ENCODE peak calls at places on chromosomes 4 and X, in eight cellular contexts. One of them, this sample, is unnamed.

GRCh38 chr4:5780831-5781480 is 70.0 kb downstream of the EVC start:
- DNase-seq in type B pancreatic cell: peak
- DNase-seq in nephron progenitor cell: no peak
- DNase-seq in mammary epithelial cell: no peak
- DNase-seq in OCI-LY7: no peak
- DNase-seq in WTC11: no peak
- DNase-seq in tibial artery: no peak
- DNase-seq in natural killer cell: no peak
- DNase-seq in this sample: no peak

GRCh38 chr4:132344924-132345828 is 803.9 kb upstream of the PCDH10 start:
- DNase-seq in type B pancreatic cell: no peak
- DNase-seq in nephron progenitor cell: no peak
- DNase-seq in mammary epithelial cell: no peak
- DNase-seq in OCI-LY7: no peak
- DNase-seq in WTC11: peak
- DNase-seq in tibial artery: no peak
- DNase-seq in natural killer cell: no peak
- DNase-seq in this sample: no peak

GRCh38 chr4:110484767-110485166 is 8.8 kb downstream of the ENPEP start:
- DNase-seq in type B pancreatic cell: no peak
- DNase-seq in nephron progenitor cell: no peak
- DNase-seq in mammary epithelial cell: peak
- DNase-seq in OCI-LY7: no peak
- DNase-seq in WTC11: no peak
- DNase-seq in tibial artery: no peak
- DNase-seq in natural killer cell: no peak
- DNase-seq in this sample: no peak

GRCh38 chr4:186829740-186830449 is 106.2 kb upstream of the FAT1 start:
- DNase-seq in type B pancreatic cell: no peak
- DNase-seq in nephron progenitor cell: no peak
- DNase-seq in mammary epithelial cell: no peak
- DNase-seq in OCI-LY7: no peak
- DNase-seq in WTC11: no peak
- DNase-seq in tibial artery: no peak
- DNase-seq in natural killer cell: no peak
- DNase-seq in this sample: no peak

GRCh38 chr4:102675142-102675541 is 85.6 kb downstream of the MANBA start:
- DNase-seq in type B pancreatic cell: no peak
- DNase-seq in nephron progenitor cell: no peak
- DNase-seq in mammary epithelial cell: no peak
- DNase-seq in OCI-LY7: no peak
- DNase-seq in WTC11: no peak
- DNase-seq in tibial artery: no peak
- DNase-seq in natural killer cell: no peak
- DNase-seq in this sample: no peak

GRCh38 chr4:17236686-17237085 is 275.2 kb downstream of the QDPR start:
- DNase-seq in type B pancreatic cell: no peak
- DNase-seq in nephron progenitor cell: no peak
- DNase-seq in mammary epithelial cell: no peak
- DNase-seq in OCI-LY7: no peak
- DNase-seq in WTC11: no peak
- DNase-seq in tibial artery: no peak
- DNase-seq in natural killer cell: no peak
- DNase-seq in this sample: no peak

GRCh38 chrX:46208225-46208854 is 336.9 kb downstream of the ZNF674 start:
- DNase-seq in type B pancreatic cell: no peak
- DNase-seq in nephron progenitor cell: no peak
- DNase-seq in mammary epithelial cell: peak
- DNase-seq in OCI-LY7: no peak
- DNase-seq in WTC11: no peak
- DNase-seq in tibial artery: no peak
- DNase-seq in natural killer cell: no peak
- DNase-seq in this sample: no peak

GRCh38 chrX:9873360-9873759 is 87.1 kb downstream of the SHROOM2 start:
- DNase-seq in type B pancreatic cell: no peak
- DNase-seq in nephron progenitor cell: no peak
- DNase-seq in mammary epithelial cell: no peak
- DNase-seq in OCI-LY7: no peak
- DNase-seq in WTC11: no peak
- DNase-seq in tibial artery: no peak
- DNase-seq in natural killer cell: no peak
- DNase-seq in this sample: no peak

GRCh38 chrX:48972214-48973164 is 845 bp upstream of the KCND1 start:
- DNase-seq in type B pancreatic cell: no peak
- DNase-seq in nephron progenitor cell: peak
- DNase-seq in mammary epithelial cell: no peak
- DNase-seq in OCI-LY7: no peak
- DNase-seq in WTC11: peak
- DNase-seq in tibial artery: peak
- DNase-seq in natural killer cell: no peak
- DNase-seq in this sample: no peak

GRCh38 chr4:140870427-140870826 is 114.2 kb upstream of the TBC1D9 start:
- DNase-seq in type B pancreatic cell: no peak
- DNase-seq in nephron progenitor cell: no peak
- DNase-seq in mammary epithelial cell: no peak
- DNase-seq in OCI-LY7: no peak
- DNase-seq in WTC11: no peak
- DNase-seq in tibial artery: no peak
- DNase-seq in natural killer cell: no peak
- DNase-seq in this sample: no peak

GRCh38 chrX:134551365-134552095 is 91.6 kb downstream of the HPRT1 start:
- DNase-seq in type B pancreatic cell: no peak
- DNase-seq in nephron progenitor cell: no peak
- DNase-seq in mammary epithelial cell: no peak
- DNase-seq in OCI-LY7: no peak
- DNase-seq in WTC11: no peak
- DNase-seq in tibial artery: no peak
- DNase-seq in natural killer cell: no peak
- DNase-seq in this sample: no peak

GRCh38 chrX:74534569-74535038 is 79.8 kb downstream of the RLIM start:
- DNase-seq in type B pancreatic cell: no peak
- DNase-seq in nephron progenitor cell: no peak
- DNase-seq in mammary epithelial cell: peak
- DNase-seq in OCI-LY7: no peak
- DNase-seq in WTC11: no peak
- DNase-seq in tibial artery: no peak
- DNase-seq in natural killer cell: no peak
- DNase-seq in this sample: no peak

GRCh38 chrX:74537011-74537390 is 77.4 kb downstream of the RLIM start:
- DNase-seq in type B pancreatic cell: no peak
- DNase-seq in nephron progenitor cell: no peak
- DNase-seq in mammary epithelial cell: no peak
- DNase-seq in OCI-LY7: no peak
- DNase-seq in WTC11: peak
- DNase-seq in tibial artery: peak
- DNase-seq in natural killer cell: no peak
- DNase-seq in this sample: no peak

GRCh38 chrX:74535211-74535621 is 79.2 kb downstream of the RLIM start:
- DNase-seq in type B pancreatic cell: no peak
- DNase-seq in nephron progenitor cell: peak
- DNase-seq in mammary epithelial cell: peak
- DNase-seq in OCI-LY7: peak
- DNase-seq in WTC11: peak
- DNase-seq in tibial artery: peak
- DNase-seq in natural killer cell: no peak
- DNase-seq in this sample: no peak

GRCh38 chrX:74535633-74536141 is 78.7 kb downstream of the RLIM start:
- DNase-seq in type B pancreatic cell: no peak
- DNase-seq in nephron progenitor cell: peak
- DNase-seq in mammary epithelial cell: peak
- DNase-seq in OCI-LY7: no peak
- DNase-seq in WTC11: peak
- DNase-seq in tibial artery: peak
- DNase-seq in natural killer cell: peak
- DNase-seq in this sample: no peak

DNA sequence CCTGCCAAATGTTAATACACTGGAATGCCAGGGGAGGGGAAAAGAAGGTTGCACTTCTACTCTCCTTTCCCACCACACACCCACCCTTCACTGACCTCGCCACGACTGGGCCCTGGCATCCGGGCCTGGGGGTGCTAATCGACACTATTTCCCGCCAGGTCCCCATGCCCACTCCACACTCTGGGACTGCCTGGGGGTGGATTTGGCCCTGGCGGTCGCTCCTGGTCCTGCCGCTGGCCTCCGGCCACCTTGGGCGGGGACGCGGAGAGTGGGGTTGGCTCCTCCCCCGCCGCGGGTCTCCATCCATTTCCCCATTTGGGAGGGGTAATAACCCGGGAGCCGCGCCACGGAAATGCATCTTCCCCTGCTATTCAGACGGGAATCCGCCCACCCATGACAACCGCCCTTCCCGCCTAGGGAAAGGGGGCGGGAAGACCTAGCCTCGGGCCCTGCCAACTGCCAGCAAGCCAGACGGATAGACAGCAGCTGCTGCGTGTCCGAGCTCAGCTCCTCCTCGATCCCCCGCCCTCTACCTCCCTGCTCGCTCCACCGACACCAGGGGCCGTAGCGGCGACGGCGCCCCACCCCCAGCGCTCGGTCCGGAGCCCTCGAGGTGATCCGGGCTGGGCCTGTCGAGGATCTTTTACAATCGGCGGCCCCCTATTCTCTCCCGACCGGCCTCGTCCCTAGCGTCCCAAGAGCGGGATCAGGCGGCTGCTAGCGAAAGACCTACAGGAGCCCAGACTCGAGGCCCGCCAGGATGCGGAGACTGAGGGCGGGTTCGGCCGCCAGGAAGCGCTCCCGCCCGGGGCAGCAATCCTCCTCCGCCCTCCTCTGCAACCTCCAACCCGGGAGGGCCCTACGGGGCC is 78.0 kb downstream of the RLIM start:
- DNase-seq in type B pancreatic cell: peak
- DNase-seq in nephron progenitor cell: peak
- DNase-seq in mammary epithelial cell: peak
- DNase-seq in OCI-LY7: no peak
- DNase-seq in WTC11: peak
- DNase-seq in tibial artery: peak
- DNase-seq in natural killer cell: no peak
- DNase-seq in this sample: peak
- TF ChIP-seq CTCF in type B pancreatic cell: peak
- TF ChIP-seq CTCF in nephron progenitor cell: peak
- TF ChIP-seq CTCF in mammary epithelial cell: peak
- TF ChIP-seq CTCF in OCI-LY7: no peak
- TF ChIP-seq CTCF in WTC11: no peak
- TF ChIP-seq CTCF in tibial artery: peak
- TF ChIP-seq CTCF in natural killer cell: no peak
- TF ChIP-seq CTCF in this sample: no peak

DNA sequence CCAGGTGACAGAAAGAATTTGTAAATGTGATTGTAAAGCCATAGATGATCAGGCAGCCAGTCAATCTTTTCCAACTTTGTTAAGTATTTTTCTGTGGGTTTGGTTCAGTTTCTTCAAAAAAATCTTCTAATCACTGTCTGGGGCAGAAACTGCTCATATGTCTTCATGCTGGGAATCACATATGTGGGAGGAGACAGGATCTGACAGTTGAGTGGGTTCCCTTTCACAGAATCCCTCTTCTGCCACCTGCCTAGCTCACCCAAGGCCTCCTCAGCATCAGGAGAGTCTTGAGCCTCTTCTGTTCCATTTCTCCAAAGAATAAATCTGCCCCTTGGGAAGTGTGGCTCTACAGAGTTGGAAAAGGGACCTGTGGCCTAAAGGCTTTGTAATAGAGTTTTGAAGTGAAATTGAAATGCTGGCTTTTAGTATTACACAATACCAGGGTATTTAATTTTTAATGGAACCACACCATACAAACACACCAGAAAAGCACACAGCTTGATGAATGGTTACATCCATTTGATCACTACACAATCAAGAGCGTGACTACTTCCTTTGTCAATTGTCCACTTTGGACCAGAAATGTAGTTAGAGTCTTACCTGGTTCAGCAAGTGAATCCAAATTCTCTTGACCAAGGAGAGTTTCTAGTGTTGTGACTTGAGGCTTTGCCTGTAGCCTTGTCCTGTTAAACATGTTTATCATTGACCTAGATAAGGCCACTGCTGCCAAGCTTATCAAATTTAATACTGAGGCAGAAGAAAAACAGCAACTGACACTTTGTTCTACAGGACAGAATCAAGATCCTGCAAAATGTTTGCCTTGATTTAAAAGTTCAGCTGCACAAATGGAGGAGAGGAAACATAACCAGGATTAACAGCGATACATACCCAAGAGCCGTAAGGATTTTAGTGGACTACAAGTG is 20.4 kb downstream of the MSMO1 start:
- DNase-seq in type B pancreatic cell: no peak
- DNase-seq in nephron progenitor cell: no peak
- DNase-seq in mammary epithelial cell: no peak
- DNase-seq in OCI-LY7: no peak
- DNase-seq in WTC11: no peak
- DNase-seq in tibial artery: no peak
- DNase-seq in natural killer cell: no peak
- DNase-seq in this sample: no peak
- TF ChIP-seq CTCF in type B pancreatic cell: no peak
- TF ChIP-seq CTCF in nephron progenitor cell: no peak
- TF ChIP-seq CTCF in mammary epithelial cell: no peak
- TF ChIP-seq CTCF in OCI-LY7: no peak
- TF ChIP-seq CTCF in WTC11: no peak
- TF ChIP-seq CTCF in tibial artery: no peak
- TF ChIP-seq CTCF in natural killer cell: no peak
- TF ChIP-seq CTCF in this sample: no peak

GRCh38 chrX:130082244-130083106 is 27.8 kb downstream of the ELF4 start:
- DNase-seq in type B pancreatic cell: no peak
- DNase-seq in nephron progenitor cell: no peak
- DNase-seq in mammary epithelial cell: no peak
- DNase-seq in OCI-LY7: peak
- DNase-seq in WTC11: no peak
- DNase-seq in tibial artery: peak
- DNase-seq in natural killer cell: peak
- DNase-seq in this sample: peak
- TF ChIP-seq CTCF in type B pancreatic cell: no peak
- TF ChIP-seq CTCF in nephron progenitor cell: no peak
- TF ChIP-seq CTCF in mammary epithelial cell: no peak
- TF ChIP-seq CTCF in OCI-LY7: peak
- TF ChIP-seq CTCF in WTC11: no peak
- TF ChIP-seq CTCF in tibial artery: peak
- TF ChIP-seq CTCF in natural killer cell: peak
- TF ChIP-seq CTCF in this sample: no peak

DNA sequence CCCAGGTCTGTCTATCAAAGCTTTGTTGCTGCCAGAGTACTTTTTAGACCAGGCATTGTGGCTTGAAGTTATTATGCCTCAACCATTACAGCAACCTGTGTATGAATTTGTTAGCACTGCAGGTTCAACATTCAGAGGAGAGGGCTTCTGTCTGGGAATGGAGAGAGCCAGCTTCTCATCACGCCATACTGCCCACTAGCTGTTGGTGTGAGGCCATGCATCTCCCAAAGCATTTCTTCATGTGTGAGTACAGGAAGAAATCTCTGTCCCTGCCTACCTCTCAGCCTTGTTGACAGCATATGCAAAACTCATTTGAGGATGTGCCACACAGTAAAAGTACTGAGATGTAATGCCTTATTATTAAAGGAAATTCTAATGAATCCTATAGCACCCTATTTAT is 76.9 kb upstream of the PPARGC1A start:
- DNase-seq in type B pancreatic cell: no peak
- DNase-seq in nephron progenitor cell: no peak
- DNase-seq in mammary epithelial cell: no peak
- DNase-seq in OCI-LY7: peak
- DNase-seq in WTC11: peak
- DNase-seq in tibial artery: no peak
- DNase-seq in natural killer cell: no peak
- DNase-seq in this sample: no peak
- TF ChIP-seq CTCF in type B pancreatic cell: peak
- TF ChIP-seq CTCF in nephron progenitor cell: peak
- TF ChIP-seq CTCF in mammary epithelial cell: peak
- TF ChIP-seq CTCF in OCI-LY7: peak
- TF ChIP-seq CTCF in WTC11: peak
- TF ChIP-seq CTCF in tibial artery: no peak
- TF ChIP-seq CTCF in natural killer cell: no peak
- TF ChIP-seq CTCF in this sample: no peak

GRCh38 chr4:143287571-143287923 is 49.1 kb upstream of the GAB1 start:
- DNase-seq in type B pancreatic cell: no peak
- DNase-seq in nephron progenitor cell: no peak
- DNase-seq in mammary epithelial cell: no peak
- DNase-seq in OCI-LY7: peak
- DNase-seq in WTC11: no peak
- DNase-seq in tibial artery: no peak
- DNase-seq in natural killer cell: no peak
- DNase-seq in this sample: no peak
- TF ChIP-seq CTCF in type B pancreatic cell: no peak
- TF ChIP-seq CTCF in nephron progenitor cell: no peak
- TF ChIP-seq CTCF in mammary epithelial cell: no peak
- TF ChIP-seq CTCF in OCI-LY7: peak
- TF ChIP-seq CTCF in WTC11: no peak
- TF ChIP-seq CTCF in tibial artery: no peak
- TF ChIP-seq CTCF in natural killer cell: no peak
- TF ChIP-seq CTCF in this sample: no peak